ENCODE peak calls at places on chromosome 2, in eight cellular contexts. G is NT2/D1, F is OCI-LY7, V is neural progenitor cell, T is GM23248, A is stomach, P is fibroblast of lung, Z is transverse colon. C is an unnamed sample. For H3K9me3, the result is how much of the 10 kb centered on the place peaks cover.

GRCh38 chr2:101063753-101064502 is 61.8 kb downstream of the RPL31 start:
- DNase-seq in T (peak), Z (no peak), G (no peak), P (peak), A (no peak), F (no peak), V (no peak), C (no peak)

GRCh38 chr2:24375349-24376087 is 15.2 kb upstream of the ITSN2 start:
- DNase-seq in T (no peak), P (no peak), V (no peak), A (no peak), G (no peak), Z (no peak), F (no peak), C (no peak)

GRCh38 chr2:147924647-147925046 is 79.8 kb downstream of the ACVR2A start:
- DNase-seq in V (no peak), T (no peak), A (no peak), F (no peak), G (no peak), Z (no peak), P (no peak), C (no peak)

GRCh38 chr2:61636686-61637085 is 98.5 kb upstream of the XPO1 start:
- DNase-seq in P (no peak), Z (no peak), A (no peak), F (no peak), G (no peak), V (no peak), T (no peak), C (no peak)

GRCh38 chr2:191566347-191566746 is 111.6 kb upstream of the NABP1 start:
- DNase-seq in A (peak), Z (peak), T (peak), P (peak), G (peak), V (peak), F (peak), C (peak)

GRCh38 chr2:219122197-219122965 is 38.2 kb downstream of the NHEJ1 start:
- DNase-seq in A (no peak), G (no peak), P (peak), F (no peak), T (no peak), Z (no peak), V (no peak), C (no peak)

GRCh38 chr2:202016579-202017227 is 17.0 kb upstream of the FZD7 start:
- DNase-seq in V (no peak), A (no peak), G (no peak), T (no peak), Z (no peak), F (no peak), P (no peak), C (no peak)

GRCh38 chr2:134174711-134175110 is 79.2 kb upstream of the MGAT5 start:
- DNase-seq in P (no peak), T (no peak), Z (no peak), V (no peak), F (no peak), G (no peak), A (no peak), C (no peak)

GRCh38 chr2:105853354-105854088 is 108.8 kb downstream of the NCK2 start:
- DNase-seq in P (no peak), G (no peak), F (no peak), A (no peak), V (no peak), Z (no peak), T (no peak), C (no peak)

GRCh38 chr2:199131256-199131655 is 326.5 kb downstream of the SATB2 start:
- DNase-seq in A (no peak), Z (no peak), T (no peak), F (no peak), G (no peak), V (no peak), P (no peak), C (no peak)
- H3K9me3 ChIP-seq in A (under half), Z (under half), T (under half), F (under half), G (under half), V (under half), P (under half), C (under half)

DNA sequence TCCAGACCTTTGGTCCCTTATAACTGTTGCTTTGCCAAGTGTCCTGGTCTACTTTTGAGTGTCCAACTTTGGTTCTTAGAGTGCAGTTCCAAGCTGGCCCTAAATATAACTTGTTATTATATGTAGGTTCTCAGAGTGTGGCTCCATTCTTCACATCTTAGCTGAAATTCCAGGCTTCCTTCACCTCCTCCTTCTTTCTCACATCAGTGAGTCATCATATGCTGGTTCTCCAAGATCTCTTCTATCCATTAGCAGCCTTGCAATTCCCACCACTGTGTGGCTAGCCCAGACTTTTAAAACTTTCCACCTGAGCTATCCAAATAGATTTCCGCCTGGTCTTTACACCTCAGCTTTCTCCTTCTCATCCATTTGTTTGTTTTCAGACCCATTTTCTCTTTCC is 12.6 kb upstream of the CXCR4 start:
- DNase-seq in V (no peak), G (no peak), F (no peak), P (no peak), Z (no peak), T (no peak), A (no peak), C (no peak)
- H3K4me3 ChIP-seq in V (no peak), G (no peak), F (peak), P (no peak), Z (no peak), T (no peak), A (no peak), C (no peak)

GRCh38 chr2:15841776-15842554 is 98.4 kb upstream of the MYCN start:
- DNase-seq in A (no peak), Z (no peak), P (no peak), V (no peak), G (no peak), F (no peak), T (no peak), C (no peak)
- H3K9me3 ChIP-seq in A (under half), Z (under half), P (under half), V (under half), G (under half), F (under half), T (under half), C (under half)

GRCh38 chr2:181989099-181989498 is 3.4 kb downstream of the PPP1R1C start:
- DNase-seq in P (no peak), Z (no peak), T (no peak), A (no peak), V (no peak), F (no peak), G (no peak), C (no peak)

GRCh38 chr2:181991171-181991885 is 5.7 kb downstream of the PPP1R1C start:
- DNase-seq in V (no peak), Z (no peak), A (no peak), T (no peak), F (peak), G (no peak), P (no peak), C (no peak)

GRCh38 chr2:181988154-181988924 is 2.7 kb downstream of the PPP1R1C start:
- DNase-seq in V (no peak), Z (no peak), F (no peak), T (no peak), P (peak), A (no peak), G (no peak), C (no peak)

GRCh38 chr2:181998045-181998444 is 12.4 kb downstream of the PPP1R1C start:
- DNase-seq in Z (no peak), G (no peak), F (no peak), A (no peak), P (no peak), V (no peak), T (peak), C (no peak)

GRCh38 chr2:181992776-181993175 is 7.1 kb downstream of the PPP1R1C start:
- DNase-seq in V (no peak), Z (no peak), T (no peak), F (no peak), G (no peak), P (no peak), A (no peak), C (no peak)
- H3K4me3 ChIP-seq in V (no peak), Z (no peak), T (no peak), F (peak), G (no peak), P (no peak), A (no peak), C (no peak)

DNA sequence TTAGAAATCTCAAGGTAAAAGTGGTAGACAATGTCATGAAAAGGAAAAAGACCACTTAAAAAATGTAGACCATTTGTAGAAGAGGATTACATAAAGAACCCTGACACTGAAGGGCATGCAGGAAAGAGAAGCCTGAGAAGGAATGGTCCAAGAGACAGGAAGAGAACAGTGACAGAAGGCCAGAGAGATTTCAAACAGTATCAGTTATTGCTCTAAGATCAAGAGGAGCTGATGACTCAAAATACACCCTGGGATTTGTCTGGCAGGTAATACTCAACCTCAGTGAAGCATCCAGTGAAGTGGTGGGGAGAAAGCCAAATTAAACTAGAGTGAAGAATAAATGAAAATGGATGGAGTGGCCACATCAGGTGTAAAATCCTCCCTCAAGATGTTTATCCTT is 100.5 kb downstream of the PDE11A start:
- DNase-seq in T (no peak), F (no peak), P (no peak), V (no peak), G (no peak), A (no peak), Z (no peak), C (no peak)
- H3K9me3 ChIP-seq in T (under half), F (under half), P (under half), V (under half), G (under half), A (under half), Z (under half), C (under half)

GRCh38 chr2:64874593-64874992 is 114.6 kb upstream of the SLC1A4 start:
- DNase-seq in T (no peak), A (no peak), F (no peak), P (no peak), V (no peak), G (no peak), Z (no peak), C (peak)

GRCh38 chr2:64875368-64875767 is 113.8 kb upstream of the SLC1A4 start:
- DNase-seq in A (no peak), P (no peak), V (no peak), F (no peak), Z (no peak), T (no peak), G (no peak), C (no peak)

GRCh38 chr2:64869126-64869525 is 120.1 kb upstream of the SLC1A4 start:
- DNase-seq in F (no peak), P (no peak), Z (no peak), G (no peak), A (peak), T (no peak), V (no peak), C (no peak)

GRCh38 chr2:64876137-64876647 is 113.0 kb upstream of the SLC1A4 start:
- DNase-seq in G (peak), A (no peak), P (peak), V (peak), T (peak), Z (peak), F (no peak), C (peak)

GRCh38 chr2:64873472-64873924 is 115.7 kb upstream of the SLC1A4 start:
- DNase-seq in T (peak), G (no peak), Z (peak), F (peak), V (peak), P (peak), A (peak), C (peak)
- H3K4me3 ChIP-seq in T (peak), G (no peak), Z (no peak), F (peak), V (no peak), P (no peak), A (peak), C (no peak)